ENCODE peak calls at places on chromosome 11, in four cellular contexts. One of them, this sample, is unnamed.
A peak's percentile ranks its signal among the peaks of the same experiment; 100 is the strongest.

GRCh38 chr11:66022401-66023185 is 3.7 kb downstream of the CATSPER1 start:
- DNase-seq in dermis blood vessel endothelial cell: peak; percentile 82
- DNase-seq in NCI-H510A: peak; percentile 43
- DNase-seq in NCI-H2171: peak; percentile 50
- DNase-seq in this sample: peak; percentile 95

GRCh38 chr11:85656777-85657176 is 8.2 kb downstream of the CREBZF start:
- DNase-seq in NCI-H510A: no peak
- DNase-seq in dermis blood vessel endothelial cell: no peak
- DNase-seq in NCI-H2171: no peak
- DNase-seq in this sample: no peak

GRCh38 chr11:115653076-115653475 is 148.9 kb upstream of the CADM1 start:
- DNase-seq in dermis blood vessel endothelial cell: peak; percentile 46
- DNase-seq in NCI-H510A: no peak
- DNase-seq in NCI-H2171: no peak
- DNase-seq in this sample: no peak

GRCh38 chr11:71310184-71310583 is 57.8 kb upstream of the SHANK2 start:
- DNase-seq in NCI-H2171: no peak
- DNase-seq in dermis blood vessel endothelial cell: no peak
- DNase-seq in NCI-H510A: no peak
- DNase-seq in this sample: no peak

GRCh38 chr11:116533186-116533825 is 239.5 kb downstream of the BUD13 start:
- DNase-seq in NCI-H2171: no peak
- DNase-seq in dermis blood vessel endothelial cell: no peak
- DNase-seq in NCI-H510A: no peak
- DNase-seq in this sample: no peak

GRCh38 chr11:1422481-1422880 is 32.7 kb downstream of the BRSK2 start:
- DNase-seq in NCI-H510A: no peak
- DNase-seq in NCI-H2171: no peak
- DNase-seq in dermis blood vessel endothelial cell: peak; percentile 16
- DNase-seq in this sample: no peak

GRCh38 chr11:1459219-1459575 is 27.4 kb downstream of the MOB2 start:
- DNase-seq in NCI-H2171: no peak
- DNase-seq in dermis blood vessel endothelial cell: no peak
- DNase-seq in NCI-H510A: no peak
- DNase-seq in this sample: no peak

GRCh38 chr11:117299351-117300300 is 8.5 kb downstream of the BACE1-AS start:
- DNase-seq in NCI-H510A: no peak
- DNase-seq in dermis blood vessel endothelial cell: no peak
- DNase-seq in NCI-H2171: no peak
- DNase-seq in this sample: no peak

GRCh38 chr11:36070215-36070976 is 126.5 kb downstream of the LDLRAD3 start:
- DNase-seq in NCI-H510A: no peak
- DNase-seq in dermis blood vessel endothelial cell: no peak
- DNase-seq in NCI-H2171: no peak
- DNase-seq in this sample: no peak

GRCh38 chr11:125063429-125064043 is 431 bp downstream of the SLC37A2 start:
- DNase-seq in NCI-H2171: no peak
- DNase-seq in NCI-H510A: no peak
- DNase-seq in dermis blood vessel endothelial cell: peak; percentile 8
- DNase-seq in this sample: peak; percentile 51

GRCh38 chr11:128057786-128058395 is 529.5 kb downstream of the ETS1 start:
- DNase-seq in NCI-H510A: no peak
- DNase-seq in NCI-H2171: no peak
- DNase-seq in dermis blood vessel endothelial cell: no peak
- DNase-seq in this sample: no peak

GRCh38 chr11:33013706-33014105 is 2.0 kb upstream of the DEPDC7 start:
- DNase-seq in NCI-H510A: no peak
- DNase-seq in NCI-H2171: no peak
- DNase-seq in dermis blood vessel endothelial cell: no peak
- DNase-seq in this sample: no peak

GRCh38 chr11:78438298-78438975 is 20.8 kb upstream of the GAB2 start:
- DNase-seq in NCI-H510A: no peak
- DNase-seq in dermis blood vessel endothelial cell: no peak
- DNase-seq in NCI-H2171: no peak
- DNase-seq in this sample: no peak

GRCh38 chr11:2930705-2931415 is 1.6 kb upstream of the PHLDA2 start:
- DNase-seq in NCI-H510A: no peak
- DNase-seq in NCI-H2171: no peak
- DNase-seq in dermis blood vessel endothelial cell: peak; percentile 82
- DNase-seq in this sample: peak; percentile 30

GRCh38 chr11:111637885-111638284 is 35.6 kb downstream of the SIK2 start:
- DNase-seq in dermis blood vessel endothelial cell: no peak
- DNase-seq in NCI-H510A: no peak
- DNase-seq in NCI-H2171: no peak
- DNase-seq in this sample: no peak

GRCh38 chr11:68020575-68020974 is 9.9 kb upstream of the NDUFS8 start:
- DNase-seq in NCI-H2171: no peak
- DNase-seq in NCI-H510A: no peak
- DNase-seq in dermis blood vessel endothelial cell: peak; percentile 62
- DNase-seq in this sample: no peak

GRCh38 chr11:44811841-44812448 is 85.2 kb downstream of the TSPAN18 start:
- DNase-seq in NCI-H2171: no peak
- DNase-seq in dermis blood vessel endothelial cell: no peak
- DNase-seq in NCI-H510A: no peak
- DNase-seq in this sample: no peak

This sample was measured in stimulated activated effector memory CD8-positive, alpha-beta T cell treated with anti-CD3 and anti-CD28 coated beads, Interleukin-12 subunit alpha, Interleukin-12 subunit beta, amount 100 ng/mL, for 72 hours.